ENCODE peak calls at places on chromosome 21, in nine cellular contexts. One of them, this sample, is unnamed.

GRCh38 chr21:35390013-35390776 is 341.1 kb upstream of the RUNX1 start:
- DNase-seq in mammary epithelial cell: peak; percentile 88
- DNase-seq in stimulated activated CD8-positive, alpha-beta memory T cell treated with anti-CD3 and anti-CD28 coated beads, Interleukin-7, amount 100 ng/mL, for 1 hour: no peak
- DNase-seq in AG08396: peak; percentile 27
- DNase-seq in stimulated activated CD4-positive, alpha-beta T cell treated with anti-CD3 and anti-CD28 coated beads, TNF-alpha, amount 100 ng/mL, for 1 hour: no peak
- DNase-seq in fibroblast of the aortic adventitia: peak; percentile 45
- DNase-seq in MV-4-11: peak; percentile 25
- DNase-seq in brain microvascular endothelial cell: peak; percentile 33
- DNase-seq in activated CD4-positive, CD25-positive, alpha-beta regulatory T cell treated with anti-CD3 and anti-CD28 coated beads, Interleukin-2, amount 50 U/mL, for 72 hours: no peak
- DNase-seq in this sample: no peak

GRCh38 chr21:35428041-35428400 is 378.9 kb upstream of the RUNX1 start:
- DNase-seq in mammary epithelial cell: no peak
- DNase-seq in stimulated activated CD8-positive, alpha-beta memory T cell treated with anti-CD3 and anti-CD28 coated beads, Interleukin-7, amount 100 ng/mL, for 1 hour: no peak
- DNase-seq in AG08396: no peak
- DNase-seq in stimulated activated CD4-positive, alpha-beta T cell treated with anti-CD3 and anti-CD28 coated beads, TNF-alpha, amount 100 ng/mL, for 1 hour: no peak
- DNase-seq in fibroblast of the aortic adventitia: peak; percentile 46
- DNase-seq in MV-4-11: peak; percentile 16
- DNase-seq in brain microvascular endothelial cell: no peak
- DNase-seq in activated CD4-positive, CD25-positive, alpha-beta regulatory T cell treated with anti-CD3 and anti-CD28 coated beads, Interleukin-2, amount 50 U/mL, for 72 hours: no peak
- DNase-seq in this sample: no peak

GRCh38 chr21:44846485-44847260 is 26.8 kb downstream of the PTTG1IP start:
- DNase-seq in mammary epithelial cell: no peak
- DNase-seq in stimulated activated CD8-positive, alpha-beta memory T cell treated with anti-CD3 and anti-CD28 coated beads, Interleukin-7, amount 100 ng/mL, for 1 hour: no peak
- DNase-seq in AG08396: peak; percentile 79
- DNase-seq in stimulated activated CD4-positive, alpha-beta T cell treated with anti-CD3 and anti-CD28 coated beads, TNF-alpha, amount 100 ng/mL, for 1 hour: peak; percentile 13
- DNase-seq in fibroblast of the aortic adventitia: peak; percentile 51
- DNase-seq in MV-4-11: peak; percentile 85
- DNase-seq in brain microvascular endothelial cell: peak; percentile 9
- DNase-seq in activated CD4-positive, CD25-positive, alpha-beta regulatory T cell treated with anti-CD3 and anti-CD28 coated beads, Interleukin-2, amount 50 U/mL, for 72 hours: no peak
- DNase-seq in this sample: no peak

GRCh38 chr21:31926498-31926897 is 53.7 kb downstream of the HUNK start:
- DNase-seq in mammary epithelial cell: no peak
- DNase-seq in stimulated activated CD8-positive, alpha-beta memory T cell treated with anti-CD3 and anti-CD28 coated beads, Interleukin-7, amount 100 ng/mL, for 1 hour: no peak
- DNase-seq in AG08396: no peak
- DNase-seq in stimulated activated CD4-positive, alpha-beta T cell treated with anti-CD3 and anti-CD28 coated beads, TNF-alpha, amount 100 ng/mL, for 1 hour: no peak
- DNase-seq in fibroblast of the aortic adventitia: no peak
- DNase-seq in MV-4-11: no peak
- DNase-seq in brain microvascular endothelial cell: no peak
- DNase-seq in activated CD4-positive, CD25-positive, alpha-beta regulatory T cell treated with anti-CD3 and anti-CD28 coated beads, Interleukin-2, amount 50 U/mL, for 72 hours: no peak
- DNase-seq in this sample: no peak

GRCh38 chr21:28421716-28422480 is 570.8 kb downstream of the LTN1 start:
- DNase-seq in mammary epithelial cell: peak; percentile 33
- DNase-seq in stimulated activated CD8-positive, alpha-beta memory T cell treated with anti-CD3 and anti-CD28 coated beads, Interleukin-7, amount 100 ng/mL, for 1 hour: no peak
- DNase-seq in AG08396: peak; percentile 46
- DNase-seq in stimulated activated CD4-positive, alpha-beta T cell treated with anti-CD3 and anti-CD28 coated beads, TNF-alpha, amount 100 ng/mL, for 1 hour: no peak
- DNase-seq in fibroblast of the aortic adventitia: peak; percentile 95
- DNase-seq in MV-4-11: no peak
- DNase-seq in brain microvascular endothelial cell: peak; percentile 47
- DNase-seq in activated CD4-positive, CD25-positive, alpha-beta regulatory T cell treated with anti-CD3 and anti-CD28 coated beads, Interleukin-2, amount 50 U/mL, for 72 hours: no peak
- DNase-seq in this sample: no peak

GRCh38 chr21:45211661-45212060 is 76.0 kb downstream of the POFUT2 start:
- DNase-seq in mammary epithelial cell: no peak
- DNase-seq in stimulated activated CD8-positive, alpha-beta memory T cell treated with anti-CD3 and anti-CD28 coated beads, Interleukin-7, amount 100 ng/mL, for 1 hour: no peak
- DNase-seq in AG08396: no peak
- DNase-seq in stimulated activated CD4-positive, alpha-beta T cell treated with anti-CD3 and anti-CD28 coated beads, TNF-alpha, amount 100 ng/mL, for 1 hour: no peak
- DNase-seq in fibroblast of the aortic adventitia: no peak
- DNase-seq in MV-4-11: peak; percentile 85
- DNase-seq in brain microvascular endothelial cell: no peak
- DNase-seq in activated CD4-positive, CD25-positive, alpha-beta regulatory T cell treated with anti-CD3 and anti-CD28 coated beads, Interleukin-2, amount 50 U/mL, for 72 hours: no peak
- DNase-seq in this sample: no peak

GRCh38 chr21:46119565-46120271 is 21.8 kb downstream of the COL6A2 start:
- DNase-seq in mammary epithelial cell: no peak
- DNase-seq in stimulated activated CD8-positive, alpha-beta memory T cell treated with anti-CD3 and anti-CD28 coated beads, Interleukin-7, amount 100 ng/mL, for 1 hour: no peak
- DNase-seq in AG08396: no peak
- DNase-seq in stimulated activated CD4-positive, alpha-beta T cell treated with anti-CD3 and anti-CD28 coated beads, TNF-alpha, amount 100 ng/mL, for 1 hour: no peak
- DNase-seq in fibroblast of the aortic adventitia: no peak
- DNase-seq in MV-4-11: no peak
- DNase-seq in brain microvascular endothelial cell: no peak
- DNase-seq in activated CD4-positive, CD25-positive, alpha-beta regulatory T cell treated with anti-CD3 and anti-CD28 coated beads, Interleukin-2, amount 50 U/mL, for 72 hours: peak; percentile 21
- DNase-seq in this sample: no peak

GRCh38 chr21:46000731-46001641 is 19.4 kb downstream of the COL6A1 start:
- DNase-seq in mammary epithelial cell: no peak
- DNase-seq in stimulated activated CD8-positive, alpha-beta memory T cell treated with anti-CD3 and anti-CD28 coated beads, Interleukin-7, amount 100 ng/mL, for 1 hour: no peak
- DNase-seq in AG08396: no peak
- DNase-seq in stimulated activated CD4-positive, alpha-beta T cell treated with anti-CD3 and anti-CD28 coated beads, TNF-alpha, amount 100 ng/mL, for 1 hour: no peak
- DNase-seq in fibroblast of the aortic adventitia: no peak
- DNase-seq in MV-4-11: no peak
- DNase-seq in brain microvascular endothelial cell: no peak
- DNase-seq in activated CD4-positive, CD25-positive, alpha-beta regulatory T cell treated with anti-CD3 and anti-CD28 coated beads, Interleukin-2, amount 50 U/mL, for 72 hours: no peak
- DNase-seq in this sample: no peak

GRCh38 chr21:41187537-41188025 is 19.6 kb downstream of the BACE2 start:
- DNase-seq in mammary epithelial cell: no peak
- DNase-seq in stimulated activated CD8-positive, alpha-beta memory T cell treated with anti-CD3 and anti-CD28 coated beads, Interleukin-7, amount 100 ng/mL, for 1 hour: no peak
- DNase-seq in AG08396: no peak
- DNase-seq in stimulated activated CD4-positive, alpha-beta T cell treated with anti-CD3 and anti-CD28 coated beads, TNF-alpha, amount 100 ng/mL, for 1 hour: no peak
- DNase-seq in fibroblast of the aortic adventitia: no peak
- DNase-seq in MV-4-11: no peak
- DNase-seq in brain microvascular endothelial cell: no peak
- DNase-seq in activated CD4-positive, CD25-positive, alpha-beta regulatory T cell treated with anti-CD3 and anti-CD28 coated beads, Interleukin-2, amount 50 U/mL, for 72 hours: no peak
- DNase-seq in this sample: no peak

GRCh38 chr21:46094401-46095105 is 3.4 kb upstream of the COL6A2 start:
- DNase-seq in mammary epithelial cell: no peak
- DNase-seq in stimulated activated CD8-positive, alpha-beta memory T cell treated with anti-CD3 and anti-CD28 coated beads, Interleukin-7, amount 100 ng/mL, for 1 hour: no peak
- DNase-seq in AG08396: no peak
- DNase-seq in stimulated activated CD4-positive, alpha-beta T cell treated with anti-CD3 and anti-CD28 coated beads, TNF-alpha, amount 100 ng/mL, for 1 hour: no peak
- DNase-seq in fibroblast of the aortic adventitia: no peak
- DNase-seq in MV-4-11: no peak
- DNase-seq in brain microvascular endothelial cell: no peak
- DNase-seq in activated CD4-positive, CD25-positive, alpha-beta regulatory T cell treated with anti-CD3 and anti-CD28 coated beads, Interleukin-2, amount 50 U/mL, for 72 hours: no peak
- DNase-seq in this sample: no peak

GRCh38 chr21:26964379-26964778 is 2.5 kb downstream of the ADAMTS5 start:
- DNase-seq in mammary epithelial cell: no peak
- DNase-seq in stimulated activated CD8-positive, alpha-beta memory T cell treated with anti-CD3 and anti-CD28 coated beads, Interleukin-7, amount 100 ng/mL, for 1 hour: no peak
- DNase-seq in AG08396: peak; percentile 68
- DNase-seq in stimulated activated CD4-positive, alpha-beta T cell treated with anti-CD3 and anti-CD28 coated beads, TNF-alpha, amount 100 ng/mL, for 1 hour: no peak
- DNase-seq in fibroblast of the aortic adventitia: peak; percentile 91
- DNase-seq in MV-4-11: no peak
- DNase-seq in brain microvascular endothelial cell: no peak
- DNase-seq in activated CD4-positive, CD25-positive, alpha-beta regulatory T cell treated with anti-CD3 and anti-CD28 coated beads, Interleukin-2, amount 50 U/mL, for 72 hours: no peak
- DNase-seq in this sample: no peak

GRCh38 chr21:15121655-15122120 is 56.9 kb upstream of the NRIP1 start:
- DNase-seq in mammary epithelial cell: peak; percentile 11
- DNase-seq in stimulated activated CD8-positive, alpha-beta memory T cell treated with anti-CD3 and anti-CD28 coated beads, Interleukin-7, amount 100 ng/mL, for 1 hour: no peak
- DNase-seq in AG08396: peak; percentile 12
- DNase-seq in stimulated activated CD4-positive, alpha-beta T cell treated with anti-CD3 and anti-CD28 coated beads, TNF-alpha, amount 100 ng/mL, for 1 hour: no peak
- DNase-seq in fibroblast of the aortic adventitia: peak; percentile 65
- DNase-seq in MV-4-11: no peak
- DNase-seq in brain microvascular endothelial cell: peak; percentile 34
- DNase-seq in activated CD4-positive, CD25-positive, alpha-beta regulatory T cell treated with anti-CD3 and anti-CD28 coated beads, Interleukin-2, amount 50 U/mL, for 72 hours: no peak
- DNase-seq in this sample: no peak

GRCh38 chr21:25809013-25809412 is 74.2 kb downstream of the GABPA start:
- DNase-seq in mammary epithelial cell: peak; percentile 81
- DNase-seq in stimulated activated CD8-positive, alpha-beta memory T cell treated with anti-CD3 and anti-CD28 coated beads, Interleukin-7, amount 100 ng/mL, for 1 hour: no peak
- DNase-seq in AG08396: peak; percentile 12
- DNase-seq in stimulated activated CD4-positive, alpha-beta T cell treated with anti-CD3 and anti-CD28 coated beads, TNF-alpha, amount 100 ng/mL, for 1 hour: no peak
- DNase-seq in fibroblast of the aortic adventitia: peak; percentile 41
- DNase-seq in MV-4-11: no peak
- DNase-seq in brain microvascular endothelial cell: no peak
- DNase-seq in activated CD4-positive, CD25-positive, alpha-beta regulatory T cell treated with anti-CD3 and anti-CD28 coated beads, Interleukin-2, amount 50 U/mL, for 72 hours: no peak
- DNase-seq in this sample: no peak

GRCh38 chr21:43829575-43830119 is 35.4 kb upstream of the AGPAT3 start:
- DNase-seq in mammary epithelial cell: no peak
- DNase-seq in stimulated activated CD8-positive, alpha-beta memory T cell treated with anti-CD3 and anti-CD28 coated beads, Interleukin-7, amount 100 ng/mL, for 1 hour: no peak
- DNase-seq in AG08396: no peak
- DNase-seq in stimulated activated CD4-positive, alpha-beta T cell treated with anti-CD3 and anti-CD28 coated beads, TNF-alpha, amount 100 ng/mL, for 1 hour: no peak
- DNase-seq in fibroblast of the aortic adventitia: no peak
- DNase-seq in MV-4-11: peak; percentile 57
- DNase-seq in brain microvascular endothelial cell: no peak
- DNase-seq in activated CD4-positive, CD25-positive, alpha-beta regulatory T cell treated with anti-CD3 and anti-CD28 coated beads, Interleukin-2, amount 50 U/mL, for 72 hours: no peak
- DNase-seq in this sample: no peak

GRCh38 chr21:17146426-17146825 is 366.4 kb upstream of the CXADR start:
- DNase-seq in mammary epithelial cell: no peak
- DNase-seq in stimulated activated CD8-positive, alpha-beta memory T cell treated with anti-CD3 and anti-CD28 coated beads, Interleukin-7, amount 100 ng/mL, for 1 hour: no peak
- DNase-seq in AG08396: no peak
- DNase-seq in stimulated activated CD4-positive, alpha-beta T cell treated with anti-CD3 and anti-CD28 coated beads, TNF-alpha, amount 100 ng/mL, for 1 hour: no peak
- DNase-seq in fibroblast of the aortic adventitia: no peak
- DNase-seq in MV-4-11: no peak
- DNase-seq in brain microvascular endothelial cell: no peak
- DNase-seq in activated CD4-positive, CD25-positive, alpha-beta regulatory T cell treated with anti-CD3 and anti-CD28 coated beads, Interleukin-2, amount 50 U/mL, for 72 hours: no peak
- DNase-seq in this sample: no peak